ENCODE peak calls at places on chromosomes 13 and 19, in seven cellular contexts. X is K562, I is HCT116, C is SK-N-SH, H is H1, A is GM12878, G is HepG2. D is an unnamed sample.

GRCh38 chr19:35260694-35261304 is 8.0 kb upstream of the USF2 start:
- DNase-seq in X (no peak), I (no peak), C (no peak), H (no peak), A (no peak), G (no peak), D (no peak)

GRCh38 chr19:42473686-42474085 is 30.9 kb upstream of the CXCL17 start:
- DNase-seq in X (no peak), I (no peak), C (no peak), H (no peak), A (no peak), G (no peak), D (no peak)

GRCh38 chr19:31232220-31232619 is 117.0 kb downstream of the TSHZ3 start:
- DNase-seq in X (no peak), I (no peak), C (no peak), H (no peak), A (no peak), G (no peak), D (peak)

GRCh38 chr13:79417741-79418140 is 11.7 kb upstream of the RBM26 start:
- DNase-seq in X (no peak), I (no peak), C (no peak), H (no peak), A (no peak), G (no peak), D (no peak)

GRCh38 chr13:53073711-53074110 is 45.1 kb downstream of the OLFM4 start:
- DNase-seq in X (no peak), I (no peak), C (no peak), H (no peak), A (no peak), G (no peak), D (no peak)

GRCh38 chr19:41371541-41371940 is 4.8 kb upstream of the TMEM91 start:
- DNase-seq in X (no peak), I (no peak), C (no peak), H (no peak), A (no peak), G (no peak), D (no peak)

GRCh38 chr13:53028637-53029121 is at the start of gene OLFM4:
- DNase-seq in X (no peak), I (no peak), C (no peak), H (no peak), A (no peak), G (no peak), D (no peak)

GRCh38 chr19:14347999-14348889 is 33.0 kb upstream of the ADGRE5 start:
- DNase-seq in X (peak), I (no peak), C (peak), H (peak), A (no peak), G (peak), D (peak)

GRCh38 chr13:46736568-46736967 is 60.4 kb downstream of the ESD start:
- DNase-seq in X (no peak), I (no peak), C (no peak), H (no peak), A (no peak), G (no peak), D (no peak)

GRCh38 chr13:108968566-108968965 is 339.2 kb downstream of the MYO16 start:
- DNase-seq in X (no peak), I (no peak), C (no peak), H (no peak), A (no peak), G (no peak), D (no peak)

GRCh38 chr19:32224371-32225244 is 120.8 kb upstream of the ZNF507 start:
- DNase-seq in X (peak), I (no peak), C (peak), H (no peak), A (no peak), G (peak), D (peak)

GRCh38 chr19:48466571-48467325 is 2.4 kb upstream of the CYTH2 start:
- DNase-seq in X (no peak), I (no peak), C (peak), H (no peak), A (no peak), G (no peak), D (no peak)

GRCh38 chr13:38180670-38181069 is 169.0 kb upstream of the UFM1 start:
- DNase-seq in X (no peak), I (no peak), C (no peak), H (no peak), A (no peak), G (no peak), D (no peak)

DNA sequence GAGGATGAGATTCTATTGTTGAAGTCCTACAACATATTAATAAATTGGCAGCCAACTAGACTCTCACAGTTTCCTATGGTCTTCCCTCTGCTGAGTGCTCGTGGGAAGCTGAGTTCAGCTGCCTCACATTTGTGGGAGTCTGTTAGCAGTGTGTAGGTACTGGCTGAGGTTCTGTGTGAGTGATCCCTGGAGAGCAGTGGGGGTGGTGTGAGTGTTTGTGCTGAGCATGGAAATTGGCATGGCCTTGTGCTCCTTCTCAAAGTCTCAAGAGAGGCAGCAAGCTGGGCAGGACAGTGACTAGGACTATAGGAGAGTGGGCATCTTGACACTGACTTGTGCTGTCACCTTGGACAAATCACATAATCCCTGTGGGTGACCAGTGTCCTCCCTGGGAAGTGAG is 298.3 kb downstream of the MTUS2 start:
- DNase-seq in X (no peak), I (no peak), C (no peak), H (no peak), A (no peak), G (no peak), D (no peak)
- TF ChIP-seq JUND in X (no peak), I (no peak), C (no peak), H (no peak), A (no peak), G (no peak), D (no peak)

DNA sequence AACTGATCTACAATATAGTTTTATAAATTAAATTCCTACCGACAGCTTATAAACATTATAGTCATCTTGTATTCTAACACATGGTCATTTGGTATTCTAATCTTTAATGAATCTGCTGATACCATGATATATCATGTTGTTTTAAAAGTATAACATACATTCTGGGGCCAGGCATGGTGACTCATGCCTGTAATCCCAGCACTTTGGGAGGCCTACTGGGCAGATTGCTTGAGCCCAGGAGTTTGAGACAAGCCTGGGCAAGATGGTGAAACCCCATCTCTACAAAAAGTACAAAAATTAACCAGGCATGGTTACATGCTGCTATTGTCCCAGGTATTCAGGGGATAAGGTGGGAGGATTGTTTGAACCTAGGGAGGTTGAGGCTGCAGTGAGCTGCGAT is 3.1 kb downstream of the ZNF383 start:
- DNase-seq in X (no peak), I (no peak), C (no peak), H (no peak), A (no peak), G (no peak), D (no peak)
- TF ChIP-seq JUND in X (no peak), I (no peak), C (no peak), H (no peak), A (no peak), G (no peak), D (no peak)

DNA sequence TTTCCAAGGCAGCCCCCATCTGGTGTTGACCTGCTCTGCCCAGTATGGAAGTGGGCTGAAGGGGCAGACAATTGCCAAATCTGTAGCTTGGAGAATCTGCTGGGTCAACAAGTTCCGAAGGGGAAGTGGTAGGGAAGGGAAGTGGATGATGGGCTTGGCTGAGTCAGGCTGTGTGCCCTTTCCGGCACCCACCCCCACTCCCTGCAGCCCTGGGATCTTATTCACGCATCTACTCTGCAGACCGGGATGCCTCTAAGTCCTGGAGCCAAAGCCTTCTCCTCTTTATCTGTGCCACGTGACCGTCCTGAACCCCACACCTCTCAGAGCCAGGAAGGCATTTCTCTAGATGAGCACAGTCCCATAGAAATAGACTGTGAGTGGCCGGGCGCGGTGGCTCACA is 7.5 kb upstream of the C5AR2 start:
- DNase-seq in X (no peak), I (no peak), C (no peak), H (no peak), A (no peak), G (no peak), D (no peak)
- TF ChIP-seq JUND in X (no peak), I (no peak), C (no peak), H (no peak), A (no peak), G (no peak), D (no peak)

GRCh38 chr13:32121316-32121715 is 89.7 kb downstream of the FRY start:
- DNase-seq in X (no peak), I (no peak), C (no peak), H (no peak), A (no peak), G (no peak), D (no peak)
- TF ChIP-seq JUND in X (no peak), I (no peak), C (no peak), H (no peak), A (no peak), G (no peak), D (no peak)